ENCODE peak calls at places on chromosomes 16 and 17, in ten cellular contexts. S, F, W, P, B, T, R, Z, G and D are unnamed samples.

GRCh38 chr17:69637399-69638165 is 223.1 kb downstream of the MAP2K6 start:
- DNase-seq in B (no peak), R (no peak), P (no peak), W (no peak), S (no peak), F (no peak), G (peak), Z (no peak), T (no peak), D (no peak)

GRCh38 chr16:73037331-73037745 is 10.6 kb downstream of the ZFHX3 start:
- DNase-seq in P (peak), W (no peak), Z (no peak), T (no peak), R (no peak), F (no peak), S (peak), B (no peak), G (no peak), D (no peak)

GRCh38 chr16:25966172-25967097 is 274.7 kb downstream of the HS3ST4 start:
- DNase-seq in T (no peak), F (no peak), W (no peak), R (no peak), Z (no peak), G (no peak), P (no peak), S (peak), B (no peak), D (no peak)

GRCh38 chr17:80485846-80486245 is 9.4 kb upstream of the NPTX1 start:
- DNase-seq in F (no peak), W (no peak), R (no peak), G (no peak), B (no peak), T (peak), P (no peak), Z (no peak), S (no peak), D (no peak)

GRCh38 chr16:74871608-74872007 is 97.0 kb upstream of the FA2H start:
- DNase-seq in Z (no peak), P (no peak), R (no peak), S (no peak), F (no peak), T (no peak), G (no peak), B (no peak), W (no peak), D (no peak)

GRCh38 chr17:48051278-48051677 is 3.1 kb downstream of the NFE2L1 start:
- DNase-seq in Z (no peak), F (no peak), P (no peak), R (no peak), G (no peak), T (no peak), B (no peak), W (no peak), S (no peak), D (no peak)

GRCh38 chr17:42484304-42484703 is 25.6 kb downstream of the ATP6V0A1 start:
- DNase-seq in T (no peak), F (peak), B (no peak), R (peak), G (no peak), S (peak), Z (peak), P (no peak), W (no peak), D (no peak)

GRCh38 chr17:64769712-64770111 is 107.6 kb upstream of the SMURF2 start:
- DNase-seq in S (no peak), Z (no peak), T (no peak), G (no peak), B (no peak), P (no peak), W (peak), R (no peak), F (no peak), D (no peak)

GRCh38 chr17:17783825-17784598 is 52.8 kb downstream of the SREBF1 start:
- DNase-seq in S (no peak), T (peak), W (no peak), P (no peak), G (peak), B (no peak), R (peak), Z (no peak), F (no peak), D (no peak)

GRCh38 chr16:57578521-57579360 is 36.3 kb downstream of the ADGRG5 start:
- DNase-seq in Z (no peak), T (peak), G (no peak), F (no peak), P (no peak), R (no peak), B (no peak), W (no peak), S (no peak), D (no peak)

GRCh38 chr16:10493276-10493675 is 87.1 kb downstream of the EMP2 start:
- DNase-seq in G (no peak), Z (no peak), R (no peak), P (no peak), B (no peak), T (no peak), W (no peak), F (no peak), S (no peak), D (no peak)

GRCh38 chr17:61325382-61326073 is 74.1 kb upstream of the TBX2 start:
- DNase-seq in W (no peak), S (no peak), R (no peak), Z (no peak), G (no peak), B (no peak), P (no peak), F (no peak), T (peak), D (no peak)

GRCh38 chr16:12330977-12331376 is 354.4 kb downstream of the SNX29 start:
- DNase-seq in W (no peak), B (no peak), S (no peak), Z (no peak), G (no peak), F (no peak), R (no peak), T (no peak), P (no peak), D (no peak)

GRCh38 chr17:7354262-7354781 is 634 bp upstream of the TMEM95 start:
- DNase-seq in S (peak), F (no peak), W (no peak), B (no peak), G (peak), T (peak), P (no peak), R (no peak), Z (no peak), D (no peak)

GRCh38 chr16:1723450-1724147 is 17.6 kb downstream of the MAPK8IP3 start:
- DNase-seq in R (peak), B (no peak), F (peak), T (peak), G (peak), W (no peak), P (peak), S (peak), Z (no peak), D (peak)

GRCh38 chr17:62614142-62614541 is 13.3 kb upstream of the MRC2 start:
- DNase-seq in Z (no peak), B (no peak), S (no peak), F (no peak), R (no peak), T (peak), W (no peak), P (no peak), G (peak), D (no peak)

GRCh38 chr17:72445055-72445991 is 324.5 kb downstream of the SOX9 start:
- DNase-seq in R (no peak), P (peak), T (no peak), Z (no peak), G (no peak), S (no peak), B (no peak), W (no peak), F (no peak), D (peak)

GRCh38 chr16:15949210-15950166 is at the start of gene ABCC1:
- DNase-seq in W (no peak), Z (peak), B (no peak), S (peak), T (peak), P (peak), G (no peak), R (peak), F (peak), D (peak)

GRCh38 chr16:89061590-89062380 is 31.9 kb upstream of the ACSF3 start:
- DNase-seq in G (no peak), T (no peak), R (no peak), W (no peak), S (no peak), P (no peak), B (no peak), F (no peak), Z (no peak), D (no peak)

GRCh38 chr17:58224315-58224714 is 5.3 kb upstream of the MKS1 start:
- DNase-seq in Z (no peak), B (no peak), G (peak), W (no peak), T (no peak), F (no peak), R (no peak), P (no peak), S (no peak), D (no peak)

GRCh38 chr16:7921360-7921759 is 588.7 kb downstream of the RBFOX1 start:
- DNase-seq in T (peak), P (peak), W (no peak), G (no peak), F (no peak), S (no peak), Z (no peak), B (no peak), R (no peak), D (no peak)

GRCh38 chr17:68972119-68972704 is 17.0 kb upstream of the ABCA8 start:
- DNase-seq in W (no peak), T (peak), P (peak), F (no peak), B (peak), S (no peak), G (peak), Z (no peak), R (no peak), D (peak)

GRCh38 chr16:87800497-87800896 is 34.7 kb upstream of the KLHDC4 start:
- DNase-seq in T (no peak), R (no peak), P (no peak), F (no peak), W (no peak), Z (no peak), S (no peak), G (no peak), B (no peak), D (no peak)

GRCh38 chr16:68393333-68393732 is 55.0 kb downstream of the SMPD3 start:
- DNase-seq in F (no peak), T (no peak), G (no peak), W (no peak), R (no peak), P (no peak), S (no peak), B (no peak), Z (no peak), D (no peak)

GRCh38 chr16:58393138-58393504 is 850 bp downstream of the GINS3 start:
- DNase-seq in R (no peak), W (no peak), B (no peak), P (peak), T (peak), S (no peak), Z (no peak), G (peak), F (no peak), D (peak)

GRCh38 chr16:81429045-81429521 is 15.5 kb upstream of the CMIP start:
- DNase-seq in W (no peak), R (no peak), T (peak), G (peak), P (peak), F (peak), S (no peak), Z (no peak), B (no peak), D (peak)

GRCh38 chr17:45149037-45149668 is 878 bp downstream of the HEXIM1 start:
- DNase-seq in G (peak), P (peak), F (peak), W (peak), Z (no peak), R (peak), S (peak), B (no peak), T (peak), D (peak)

GRCh38 chr16:57091990-57092785 is at the start of gene CPNE2:
- DNase-seq in B (no peak), Z (no peak), T (peak), G (peak), W (peak), R (no peak), F (no peak), S (peak), P (peak), D (peak)

GRCh38 chr17:81039854-81040758 is 5.2 kb downstream of the BAIAP2 start:
- DNase-seq in W (no peak), S (no peak), B (no peak), T (peak), Z (no peak), R (no peak), P (peak), G (peak), F (no peak), D (no peak)

GRCh38 chr16:56965939-56966515 is 4.3 kb downstream of the CETP start:
- DNase-seq in B (no peak), W (no peak), T (no peak), P (no peak), G (no peak), F (no peak), S (no peak), Z (no peak), R (no peak), D (no peak)

GRCh38 chr16:19879241-19879792 is 5.3 kb downstream of the GPRC5B start:
- DNase-seq in B (no peak), P (peak), G (peak), S (no peak), W (no peak), R (no peak), T (peak), Z (no peak), F (no peak), D (no peak)

GRCh38 chr17:45976391-45976754 is 22.7 kb upstream of the STH start:
- DNase-seq in G (no peak), P (no peak), B (no peak), S (no peak), W (no peak), T (no peak), R (no peak), Z (no peak), F (no peak), D (no peak)

GRCh38 chr16:11603331-11603750 is 16.6 kb upstream of the LITAF start:
- DNase-seq in W (no peak), G (peak), B (no peak), T (no peak), S (no peak), R (no peak), F (no peak), Z (no peak), P (no peak), D (no peak)

GRCh38 chr17:66983414-66984021 is 19.0 kb downstream of the CACNG4 start:
- DNase-seq in P (no peak), F (no peak), R (no peak), B (no peak), W (no peak), S (no peak), T (no peak), Z (no peak), G (no peak), D (no peak)

GRCh38 chr17:56291226-56291805 is 138.0 kb downstream of the ANKFN1 start:
- DNase-seq in R (no peak), T (no peak), W (no peak), F (no peak), B (no peak), G (no peak), P (no peak), Z (no peak), S (no peak), D (no peak)